ENCODE peak calls at places on chromosomes 13 and 19, in five cellular contexts. D is cardiac muscle cell; M is activated naive CD8-positive, alpha-beta T cell treated with anti-CD3 and anti-CD28 coated beads, Interleukin-2, amount 50 U/mL, for 16 hours; X is left kidney; F is kidney. O is an unnamed sample.

GRCh38 chr19:15115080-15115479 is 7.9 kb downstream of the SYDE1 start:
- DNase-seq in X (no peak), D (no peak), M (no peak), F (peak; percentile 93), O (no peak)

GRCh38 chr13:25727250-25727649 is 324.6 kb downstream of the SHISA2 start:
- DNase-seq in D (no peak), M (no peak), X (no peak), F (no peak), O (no peak)

GRCh38 chr13:67914535-67914934 is 684.4 kb upstream of the PCDH9 start:
- DNase-seq in F (peak; percentile 60), D (no peak), X (no peak), M (no peak), O (no peak)

GRCh38 chr19:11887247-11887617 is 350 bp upstream of the ZNF69 start:
- DNase-seq in M (no peak), D (no peak), X (no peak), F (no peak), O (no peak)

GRCh38 chr19:44993926-44994537 is 7.2 kb upstream of the RELB start:
- DNase-seq in D (no peak), F (no peak), X (no peak), M (no peak), O (no peak)

GRCh38 chr19:48244289-48244688 is 11.4 kb downstream of the CARD8 start:
- DNase-seq in F (no peak), D (no peak), M (no peak), X (no peak), O (peak; percentile 72)

GRCh38 chr13:29849071-29849541 is 1.3 kb downstream of the UBL3 start:
- DNase-seq in F (no peak), M (no peak), X (peak; percentile 64), D (peak; percentile 35), O (peak; percentile 28)

GRCh38 chr13:52800856-52801255 is 47.6 kb downstream of the PCDH8 start:
- DNase-seq in X (no peak), D (no peak), M (no peak), F (no peak), O (no peak)

GRCh38 chr19:15538774-15539173 is 30.4 kb downstream of the CYP4F22 start:
- DNase-seq in F (no peak), X (peak; percentile 7), D (no peak), M (no peak), O (no peak)

GRCh38 chr19:49491804-49492572 is 4.2 kb upstream of the RPS11 start:
- DNase-seq in M (no peak), F (no peak), X (no peak), D (no peak), O (no peak)

GRCh38 chr19:13099073-13099999 is 3.3 kb downstream of the LYL1 start:
- DNase-seq in X (peak; percentile 70), M (peak; percentile 35), D (no peak), F (peak; percentile 94), O (no peak)

GRCh38 chr19:33488826-33489225 is 32.8 kb downstream of the PEPD start:
- DNase-seq in X (no peak), F (peak; percentile 69), D (no peak), M (no peak), O (no peak)

GRCh38 chr19:33419763-33420080 is 46.2 kb downstream of the CEBPG start:
- DNase-seq in X (peak; percentile 71), D (peak; percentile 36), M (no peak), F (peak; percentile 33), O (no peak)

GRCh38 chr19:42143341-42144234 is 11.3 kb upstream of the POU2F2 start:
- DNase-seq in M (no peak), X (peak; percentile 87), D (peak; percentile 85), F (no peak), O (no peak)

GRCh38 chr13:113592571-113592970 is 8.0 kb downstream of the TFDP1 start:
- DNase-seq in M (no peak), X (no peak), D (no peak), F (peak; percentile 31), O (no peak)

GRCh38 chr19:506404-507285 is 652 bp upstream of the TPGS1 start:
- DNase-seq in X (peak; percentile 100), D (peak; percentile 100), F (peak; percentile 99), M (peak; percentile 86), O (peak; percentile 99)

GRCh38 chr13:20796791-20797513 is 23.2 kb upstream of the EEF1AKMT1 start:
- DNase-seq in F (no peak), D (no peak), M (no peak), X (no peak), O (no peak)

GRCh38 chr13:49759503-49759902 is 33.0 kb downstream of the KPNA3 start:
- DNase-seq in F (no peak), M (no peak), D (no peak), X (no peak), O (no peak)

GRCh38 chr19:55579766-55580621 is 654 bp downstream of the ZNF579 start:
- DNase-seq in M (no peak), X (peak; percentile 81), D (peak; percentile 62), F (no peak), O (no peak)

GRCh38 chr13:75417006-75417384 is 65.0 kb downstream of the TBC1D4 start:
- DNase-seq in F (no peak), D (no peak), X (no peak), M (no peak), O (peak; percentile 51)

GRCh38 chr13:29591310-29591709 is 4.2 kb downstream of the SLC7A1 start:
- DNase-seq in F (no peak), D (no peak), M (no peak), X (no peak), O (peak; percentile 32)

GRCh38 chr19:16889429-16889882 is 657 bp downstream of the F2RL3 start:
- DNase-seq in D (no peak), F (no peak), M (no peak), X (peak; percentile 37), O (no peak)

O was measured in HT1080.